ENCODE peak calls at places on chromosomes 5 and 9, in six cellular contexts. G, D, A, R, P and Z are unnamed samples.

GRCh38 chr9:3758816-3759576 is 233.2 kb upstream of the RFX3 start:
- DNase-seq in G (no peak), D (no peak), A (peak), R (no peak), P (no peak), Z (no peak)

GRCh38 chr5:176817864-176818377 is 7.6 kb downstream of the UNC5A start:
- DNase-seq in G (peak), D (no peak), A (no peak), R (peak), P (no peak), Z (peak)

GRCh38 chr5:53607896-53608295 is 47.5 kb downstream of the NDUFS4 start:
- DNase-seq in G (no peak), D (no peak), A (peak), R (no peak), P (no peak), Z (no peak)

GRCh38 chr9:108245901-108246300 is 609.9 kb downstream of the ACTL7B start:
- DNase-seq in G (no peak), D (no peak), A (no peak), R (no peak), P (no peak), Z (no peak)

GRCh38 chr5:42719034-42719433 is 37.6 kb upstream of the CCDC152 start:
- DNase-seq in G (no peak), D (no peak), A (no peak), R (no peak), P (no peak), Z (no peak)

GRCh38 chr5:150751096-150751891 is 7.5 kb downstream of the DCTN4 start:
- DNase-seq in G (no peak), D (no peak), A (peak), R (no peak), P (no peak), Z (no peak)

GRCh38 chr5:67204821-67205220 is 8.2 kb upstream of the CD180 start:
- DNase-seq in G (no peak), D (no peak), A (no peak), R (no peak), P (no peak), Z (no peak)

GRCh38 chr5:33969572-33970452 is 14.7 kb downstream of the SLC45A2 start:
- DNase-seq in G (peak), D (peak), A (peak), R (no peak), P (peak), Z (no peak)

GRCh38 chr5:75707911-75708509 is 9.2 kb downstream of the POC5 start:
- DNase-seq in G (peak), D (no peak), A (peak), R (no peak), P (no peak), Z (no peak)

GRCh38 chr9:83068414-83068813 is 5.5 kb upstream of the RASEF start:
- DNase-seq in G (no peak), D (no peak), A (no peak), R (no peak), P (no peak), Z (no peak)

GRCh38 chr5:126354857-126355731 is 68.1 kb upstream of the GRAMD2B start:
- DNase-seq in G (no peak), D (no peak), A (no peak), R (no peak), P (no peak), Z (no peak)

GRCh38 chr5:160001457-160001856 is 7.5 kb upstream of the TTC1 start:
- DNase-seq in G (no peak), D (no peak), A (no peak), R (no peak), P (no peak), Z (no peak)

GRCh38 chr5:138468133-138468965 is 3.1 kb downstream of the EGR1 start:
- DNase-seq in G (peak), D (peak), A (peak), R (no peak), P (no peak), Z (no peak)

GRCh38 chr5:119315516-119315949 is 40.3 kb upstream of the TNFAIP8 start:
- DNase-seq in G (peak), D (no peak), A (no peak), R (peak), P (peak), Z (no peak)

GRCh38 chr9:95055851-95056551 is 261.5 kb downstream of the FANCC start:
- DNase-seq in G (no peak), D (no peak), A (peak), R (no peak), P (no peak), Z (no peak)

GRCh38 chr5:130874861-130875419 is 290.1 kb downstream of the HINT1 start:
- DNase-seq in G (no peak), D (no peak), A (no peak), R (no peak), P (no peak), Z (no peak)

GRCh38 chr5:130875673-130876072 is 289.4 kb downstream of the HINT1 start:
- DNase-seq in G (no peak), D (no peak), A (no peak), R (no peak), P (no peak), Z (no peak)

GRCh38 chr5:130868186-130868821 is 296.8 kb downstream of the HINT1 start:
- DNase-seq in G (no peak), D (no peak), A (no peak), R (no peak), P (no peak), Z (no peak)

DNA sequence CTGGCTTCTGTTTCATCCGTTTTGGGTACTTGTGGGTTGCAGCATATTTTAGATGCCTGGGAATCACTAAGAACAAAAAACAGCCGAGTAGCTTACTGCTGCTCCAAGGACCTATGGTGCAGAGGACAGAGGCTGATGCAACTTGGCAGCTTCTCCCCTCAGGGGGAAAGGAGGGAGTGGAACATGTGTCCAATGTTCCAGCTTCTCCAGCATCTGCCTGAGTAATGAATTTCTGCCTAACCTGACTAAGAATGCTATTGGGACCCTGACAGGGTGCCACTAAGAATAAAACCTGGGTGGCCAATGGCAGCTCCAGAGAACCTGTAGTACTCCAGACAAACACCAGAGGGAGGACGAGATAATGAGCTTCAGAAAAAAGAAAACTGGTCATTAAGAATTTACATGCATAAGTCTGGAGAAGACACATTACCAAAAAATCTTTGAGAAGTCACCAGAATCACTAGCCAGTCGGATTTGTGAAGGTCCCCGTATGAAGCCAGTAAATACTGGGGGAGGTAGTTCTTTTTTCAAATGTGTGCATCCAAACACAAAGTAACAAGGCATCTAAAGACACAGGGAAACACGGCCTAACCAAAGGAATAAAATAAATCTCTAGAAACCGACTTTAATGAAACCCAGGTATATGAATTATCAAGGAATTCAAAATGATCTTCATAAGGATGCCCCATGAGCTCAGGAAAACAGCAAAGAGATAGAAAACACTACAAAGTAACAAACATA is 293.5 kb downstream of the HINT1 start:
- DNase-seq in G (peak), D (peak), A (peak), R (peak), P (peak), Z (peak)
- TF ChIP-seq CEBPB in G (no peak), D (no peak), A (no peak), R (no peak), P (no peak), Z (no peak)

GRCh38 chr5:116378007-116378831 is 196.4 kb downstream of the SEMA6A start:
- DNase-seq in G (no peak), D (no peak), A (no peak), R (no peak), P (no peak), Z (no peak)

GRCh38 chr5:116380615-116381014 is 194.0 kb downstream of the SEMA6A start:
- DNase-seq in G (no peak), D (no peak), A (no peak), R (no peak), P (no peak), Z (no peak)

GRCh38 chr5:116382025-116382873 is 192.4 kb downstream of the SEMA6A start:
- DNase-seq in G (no peak), D (no peak), A (no peak), R (no peak), P (no peak), Z (no peak)

GRCh38 chr5:116379306-116379705 is 195.3 kb downstream of the SEMA6A start:
- DNase-seq in G (no peak), D (no peak), A (no peak), R (no peak), P (no peak), Z (no peak)

GRCh38 chr5:116382874-116383266 is 191.8 kb downstream of the SEMA6A start:
- DNase-seq in G (no peak), D (no peak), A (no peak), R (no peak), P (no peak), Z (no peak)
- TF ChIP-seq CEBPB in G (no peak), D (no peak), A (no peak), R (no peak), P (no peak), Z (no peak)

DNA sequence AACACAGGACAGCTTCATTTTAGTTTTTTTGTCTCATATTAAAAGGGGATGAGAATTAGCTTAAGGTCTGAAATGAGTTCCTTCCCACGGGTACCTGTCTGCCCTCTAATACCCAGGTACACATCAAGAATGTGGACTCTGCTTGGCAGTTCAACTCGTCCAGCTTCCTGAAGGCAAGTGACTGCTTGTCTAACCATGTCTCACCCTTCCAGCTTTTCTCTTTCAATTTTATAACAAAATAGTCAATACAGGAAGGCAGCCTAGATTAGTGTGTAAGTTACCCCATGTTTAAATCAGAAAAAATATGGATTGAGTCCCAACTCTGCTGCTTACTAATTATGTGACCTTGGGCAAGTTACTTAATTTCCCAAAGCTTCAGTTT is 50.5 kb upstream of the C5orf46 start:
- DNase-seq in G (no peak), D (no peak), A (no peak), R (no peak), P (no peak), Z (no peak)
- TF ChIP-seq CEBPB in G (no peak), D (no peak), A (no peak), R (no peak), P (no peak), Z (no peak)

GRCh38 chr9:78213696-78214095 is 22.2 kb upstream of the CEP78 start:
- DNase-seq in G (peak), D (no peak), A (no peak), R (no peak), P (peak), Z (no peak)
- TF ChIP-seq CEBPB in G (no peak), D (no peak), A (no peak), R (no peak), P (no peak), Z (no peak)

DNA sequence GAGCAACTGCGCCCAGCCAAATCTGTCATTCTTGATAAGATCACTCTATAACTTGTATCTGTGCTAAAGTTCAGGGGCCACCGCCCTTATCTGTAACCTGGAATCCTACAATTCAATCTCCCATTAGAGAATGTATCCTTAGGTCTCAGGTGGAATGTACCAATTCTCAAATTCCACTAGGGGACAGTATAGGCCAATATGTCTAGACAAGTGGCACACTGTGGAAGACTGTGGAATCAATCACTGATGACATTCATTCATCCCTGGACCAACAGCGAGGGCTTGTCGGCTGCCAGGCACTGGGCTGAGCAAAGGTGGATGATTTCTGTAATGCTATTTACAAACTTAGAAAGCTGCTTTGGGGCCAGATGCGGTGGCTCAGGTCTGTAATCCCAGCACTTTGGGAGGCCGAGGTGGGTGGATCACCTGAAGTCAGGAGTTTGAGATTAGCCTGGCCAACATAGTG is 28.7 kb upstream of the MEGF9 start:
- DNase-seq in G (peak), D (peak), A (peak), R (peak), P (peak), Z (no peak)
- TF ChIP-seq CEBPB in G (no peak), D (no peak), A (no peak), R (no peak), P (no peak), Z (peak)

GRCh38 chr5:154884424-154884823 is 26.0 kb downstream of the CNOT8 start:
- DNase-seq in G (no peak), D (no peak), A (no peak), R (no peak), P (no peak), Z (no peak)
- TF ChIP-seq CEBPB in G (no peak), D (no peak), A (no peak), R (no peak), P (no peak), Z (no peak)

GRCh38 chr9:2567922-2568321 is 53.7 kb upstream of the VLDLR start:
- DNase-seq in G (peak), D (no peak), A (no peak), R (no peak), P (no peak), Z (no peak)
- TF ChIP-seq CEBPB in G (no peak), D (no peak), A (no peak), R (no peak), P (no peak), Z (no peak)